ENCODE peak calls at places on chromosomes 16 and 17, in five cellular contexts. F, L, O, Q and J are unnamed samples.

GRCh38 chr17:68771867-68772515 is 170.8 kb upstream of the FAM20A start:
- DNase-seq in O (no peak), F (no peak), L (no peak), Q (no peak), J (no peak)

GRCh38 chr16:50282010-50282538 is 15.7 kb downstream of the ADCY7 start:
- DNase-seq in F (peak), Q (no peak), L (peak), O (no peak), J (no peak)

GRCh38 chr17:2705888-2706795 is 5.4 kb downstream of the CLUH start:
- DNase-seq in O (no peak), F (no peak), Q (no peak), L (peak), J (no peak)

GRCh38 chr17:32822996-32823395 is 53.9 kb downstream of the MYO1D start:
- DNase-seq in L (no peak), Q (no peak), F (peak), O (no peak), J (no peak)

GRCh38 chr17:304461-304860 is 48.1 kb downstream of the RPH3AL start:
- DNase-seq in Q (no peak), O (peak), L (no peak), F (no peak), J (no peak)

GRCh38 chr17:2181206-2181983 is 122.2 kb downstream of the SMG6 start:
- DNase-seq in F (no peak), O (no peak), L (no peak), Q (no peak), J (no peak)

GRCh38 chr17:61405047-61405685 is 5.5 kb downstream of the TBX2 start:
- DNase-seq in O (peak), Q (no peak), F (no peak), L (peak), J (no peak)

GRCh38 chr16:85843471-85844168 is 44.1 kb downstream of the COX4I1 start:
- DNase-seq in L (no peak), Q (no peak), O (no peak), F (no peak), J (no peak)

GRCh38 chr16:77531741-77532140 is 96.9 kb upstream of the ADAMTS18 start:
- DNase-seq in F (no peak), O (no peak), Q (no peak), L (no peak), J (no peak)

GRCh38 chr17:67157732-67158639 is 87.0 kb downstream of the HELZ start:
- DNase-seq in O (no peak), F (no peak), Q (no peak), L (no peak), J (no peak)
- TF ChIP-seq CTCF in O (peak), F (no peak), Q (no peak), L (no peak), J (no peak)

GRCh38 chr17:46782250-46782953 is 36.1 kb downstream of the WNT3 start:
- DNase-seq in F (no peak), L (no peak), O (peak), Q (peak), J (no peak)
- TF ChIP-seq CTCF in F (no peak), L (peak), O (peak), Q (peak), J (peak)

GRCh38 chr17:30000001-30000754 is 58.7 kb downstream of the EFCAB5 start:
- DNase-seq in F (no peak), L (no peak), Q (no peak), O (no peak), J (no peak)
- TF ChIP-seq CTCF in F (no peak), L (no peak), Q (no peak), O (no peak), J (no peak)

GRCh38 chr16:88923450-88923849 is 53.6 kb downstream of the CBFA2T3 start:
- DNase-seq in O (no peak), F (no peak), L (no peak), Q (no peak), J (no peak)

GRCh38 chr16:88925540-88925887 is 51.5 kb downstream of the CBFA2T3 start:
- DNase-seq in F (no peak), L (no peak), O (no peak), Q (no peak), J (no peak)

GRCh38 chr16:88923926-88924833 is 52.8 kb downstream of the CBFA2T3 start:
- DNase-seq in L (no peak), O (no peak), F (no peak), Q (peak), J (no peak)

GRCh38 chr16:88926374-88926990 is 50.5 kb downstream of the CBFA2T3 start:
- DNase-seq in Q (no peak), L (no peak), O (no peak), F (no peak), J (no peak)

GRCh38 chr16:88924834-88925539 is 52.0 kb downstream of the CBFA2T3 start:
- DNase-seq in O (no peak), L (peak), F (no peak), Q (peak), J (no peak)
- TF ChIP-seq CTCF in O (peak), L (peak), F (no peak), Q (no peak), J (no peak)

GRCh38 chr17:81409190-81409935 is 14.1 kb downstream of the BAHCC1 start:
- DNase-seq in Q (no peak), O (no peak), L (no peak), F (no peak), J (no peak)
- TF ChIP-seq CTCF in Q (no peak), O (peak), L (no peak), F (no peak), J (no peak)

DNA sequence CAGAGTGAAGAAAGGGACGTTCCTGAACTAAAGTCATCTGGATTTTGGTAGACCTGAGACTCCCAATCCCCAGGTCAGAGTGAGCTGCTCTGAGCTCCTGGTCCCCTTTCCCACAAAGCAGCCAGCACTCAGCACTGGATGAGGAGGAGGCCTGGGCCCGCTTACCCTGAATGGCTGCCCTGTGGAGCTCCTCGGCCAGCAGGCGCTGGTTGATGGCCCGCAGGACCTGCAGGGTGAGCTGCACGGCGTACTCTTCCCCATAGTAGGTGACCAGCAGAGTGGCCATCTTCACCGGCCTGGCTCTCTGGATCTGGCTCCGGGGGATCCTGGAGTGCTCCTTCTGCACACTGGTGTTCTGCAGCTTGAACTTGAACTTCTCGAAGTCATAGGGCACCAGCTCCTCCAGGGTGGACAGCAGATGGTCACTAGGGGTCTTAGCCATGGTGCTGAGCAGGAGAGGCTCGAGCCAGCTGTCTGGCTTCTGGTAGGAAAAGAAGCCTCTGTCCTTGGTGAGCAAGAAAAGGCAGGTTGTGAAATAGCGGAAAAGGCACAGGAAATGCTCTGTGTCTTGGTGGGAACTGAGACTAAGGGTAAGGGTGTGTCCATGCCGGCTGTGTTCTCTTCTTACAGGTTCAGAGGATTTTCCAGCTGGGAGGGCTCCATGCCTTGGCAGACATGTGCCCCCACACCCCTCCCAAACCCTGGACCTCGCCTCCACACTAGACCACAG is at the start of gene MEFV:
- DNase-seq in L (no peak), F (peak), Q (no peak), O (no peak), J (no peak)
- TF ChIP-seq CTCF in L (no peak), F (no peak), Q (no peak), O (no peak), J (no peak)

GRCh38 chr17:7825206-7825980 is 8.6 kb upstream of the KDM6B start:
- DNase-seq in F (no peak), O (no peak), Q (no peak), L (peak), J (no peak)
- TF ChIP-seq CTCF in F (no peak), O (no peak), Q (no peak), L (no peak), J (no peak)